ENCODE peak calls at places on chromosomes 11 and 22, in ten cellular contexts. One of them, this sample, is unnamed.

GRCh38 chr11:133787379-133788103 is 57.8 kb downstream of the SPATA19 start:
- DNase-seq in amniotic epithelial cell: no peak
- DNase-seq in anterior cingulate cortex: no peak
- DNase-seq in T47D: peak; percentile 71
- DNase-seq in G401: no peak
- DNase-seq in aorta: no peak
- DNase-seq in H54: no peak
- DNase-seq in caudate nucleus: no peak
- DNase-seq in RPMI8226: no peak
- DNase-seq in activated effector memory CD4-positive, alpha-beta T cell treated with anti-CD3 and anti-CD28 coated beads, Interleukin-2, amount 50 U/mL, for 16 hours: no peak
- DNase-seq in this sample: no peak

GRCh38 chr22:19783531-19784395 is 23.2 kb downstream of the TBX1 start:
- DNase-seq in H54: no peak
- DNase-seq in aorta: no peak
- DNase-seq in G401: no peak
- DNase-seq in caudate nucleus: no peak
- DNase-seq in RPMI8226: no peak
- DNase-seq in activated effector memory CD4-positive, alpha-beta T cell treated with anti-CD3 and anti-CD28 coated beads, Interleukin-2, amount 50 U/mL, for 16 hours: no peak
- DNase-seq in amniotic epithelial cell: no peak
- DNase-seq in anterior cingulate cortex: no peak
- DNase-seq in T47D: no peak
- DNase-seq in this sample: no peak

GRCh38 chr11:11261629-11262028 is 91.4 kb downstream of the CSNK2A3 start:
- DNase-seq in T47D: no peak
- DNase-seq in RPMI8226: no peak
- DNase-seq in G401: no peak
- DNase-seq in anterior cingulate cortex: no peak
- DNase-seq in H54: no peak
- DNase-seq in caudate nucleus: no peak
- DNase-seq in amniotic epithelial cell: no peak
- DNase-seq in activated effector memory CD4-positive, alpha-beta T cell treated with anti-CD3 and anti-CD28 coated beads, Interleukin-2, amount 50 U/mL, for 16 hours: no peak
- DNase-seq in aorta: no peak
- DNase-seq in this sample: no peak

GRCh38 chr11:16860632-16861031 is 122.2 kb downstream of the C11orf58 start:
- DNase-seq in aorta: no peak
- DNase-seq in RPMI8226: peak; percentile 11
- DNase-seq in G401: peak; percentile 14
- DNase-seq in T47D: no peak
- DNase-seq in amniotic epithelial cell: peak; percentile 59
- DNase-seq in H54: no peak
- DNase-seq in caudate nucleus: no peak
- DNase-seq in activated effector memory CD4-positive, alpha-beta T cell treated with anti-CD3 and anti-CD28 coated beads, Interleukin-2, amount 50 U/mL, for 16 hours: no peak
- DNase-seq in anterior cingulate cortex: no peak
- DNase-seq in this sample: no peak

GRCh38 chr22:17583151-17583550 is 19.9 kb downstream of the SLC25A18 start:
- DNase-seq in G401: no peak
- DNase-seq in amniotic epithelial cell: no peak
- DNase-seq in T47D: no peak
- DNase-seq in activated effector memory CD4-positive, alpha-beta T cell treated with anti-CD3 and anti-CD28 coated beads, Interleukin-2, amount 50 U/mL, for 16 hours: no peak
- DNase-seq in aorta: peak; percentile 28
- DNase-seq in anterior cingulate cortex: no peak
- DNase-seq in H54: no peak
- DNase-seq in RPMI8226: no peak
- DNase-seq in caudate nucleus: no peak
- DNase-seq in this sample: peak; percentile 35

GRCh38 chr11:74641289-74641688 is 48.9 kb downstream of the POLD3 start:
- DNase-seq in H54: no peak
- DNase-seq in RPMI8226: no peak
- DNase-seq in amniotic epithelial cell: no peak
- DNase-seq in G401: no peak
- DNase-seq in activated effector memory CD4-positive, alpha-beta T cell treated with anti-CD3 and anti-CD28 coated beads, Interleukin-2, amount 50 U/mL, for 16 hours: no peak
- DNase-seq in T47D: no peak
- DNase-seq in aorta: no peak
- DNase-seq in caudate nucleus: no peak
- DNase-seq in anterior cingulate cortex: no peak
- DNase-seq in this sample: no peak

GRCh38 chr11:66347425-66348276 is at the start of gene B4GAT1:
- DNase-seq in RPMI8226: peak; percentile 95
- DNase-seq in anterior cingulate cortex: peak; percentile 85
- DNase-seq in H54: no peak
- DNase-seq in amniotic epithelial cell: peak; percentile 86
- DNase-seq in activated effector memory CD4-positive, alpha-beta T cell treated with anti-CD3 and anti-CD28 coated beads, Interleukin-2, amount 50 U/mL, for 16 hours: peak; percentile 91
- DNase-seq in G401: peak; percentile 95
- DNase-seq in caudate nucleus: peak; percentile 77
- DNase-seq in T47D: no peak
- DNase-seq in aorta: peak; percentile 93
- DNase-seq in this sample: peak; percentile 85

GRCh38 chr11:16920559-16920958 is 93.7 kb downstream of the PLEKHA7 start:
- DNase-seq in activated effector memory CD4-positive, alpha-beta T cell treated with anti-CD3 and anti-CD28 coated beads, Interleukin-2, amount 50 U/mL, for 16 hours: no peak
- DNase-seq in T47D: no peak
- DNase-seq in G401: no peak
- DNase-seq in H54: no peak
- DNase-seq in RPMI8226: no peak
- DNase-seq in anterior cingulate cortex: no peak
- DNase-seq in amniotic epithelial cell: no peak
- DNase-seq in caudate nucleus: no peak
- DNase-seq in aorta: no peak
- DNase-seq in this sample: no peak

GRCh38 chr11:68382358-68382998 is 70.1 kb downstream of the LRP5 start:
- DNase-seq in RPMI8226: no peak
- DNase-seq in G401: no peak
- DNase-seq in aorta: no peak
- DNase-seq in anterior cingulate cortex: no peak
- DNase-seq in activated effector memory CD4-positive, alpha-beta T cell treated with anti-CD3 and anti-CD28 coated beads, Interleukin-2, amount 50 U/mL, for 16 hours: no peak
- DNase-seq in amniotic epithelial cell: no peak
- DNase-seq in H54: no peak
- DNase-seq in T47D: no peak
- DNase-seq in caudate nucleus: no peak
- DNase-seq in this sample: no peak

GRCh38 chr11:108338750-108339149 is 115.9 kb downstream of the ATM start:
- DNase-seq in caudate nucleus: no peak
- DNase-seq in amniotic epithelial cell: no peak
- DNase-seq in anterior cingulate cortex: no peak
- DNase-seq in RPMI8226: no peak
- DNase-seq in activated effector memory CD4-positive, alpha-beta T cell treated with anti-CD3 and anti-CD28 coated beads, Interleukin-2, amount 50 U/mL, for 16 hours: no peak
- DNase-seq in G401: no peak
- DNase-seq in H54: no peak
- DNase-seq in T47D: no peak
- DNase-seq in aorta: no peak
- DNase-seq in this sample: no peak

GRCh38 chr11:42234381-42235035 is 775.1 kb upstream of the LRRC4C start:
- DNase-seq in RPMI8226: no peak
- DNase-seq in activated effector memory CD4-positive, alpha-beta T cell treated with anti-CD3 and anti-CD28 coated beads, Interleukin-2, amount 50 U/mL, for 16 hours: no peak
- DNase-seq in aorta: no peak
- DNase-seq in G401: no peak
- DNase-seq in H54: no peak
- DNase-seq in caudate nucleus: no peak
- DNase-seq in T47D: no peak
- DNase-seq in anterior cingulate cortex: no peak
- DNase-seq in amniotic epithelial cell: no peak
- DNase-seq in this sample: no peak

GRCh38 chr11:124315052-124315451 is 1.3 kb upstream of the OR8D1 start:
- DNase-seq in amniotic epithelial cell: no peak
- DNase-seq in H54: no peak
- DNase-seq in aorta: no peak
- DNase-seq in activated effector memory CD4-positive, alpha-beta T cell treated with anti-CD3 and anti-CD28 coated beads, Interleukin-2, amount 50 U/mL, for 16 hours: no peak
- DNase-seq in RPMI8226: no peak
- DNase-seq in caudate nucleus: no peak
- DNase-seq in G401: no peak
- DNase-seq in anterior cingulate cortex: no peak
- DNase-seq in T47D: no peak
- DNase-seq in this sample: no peak

GRCh38 chr11:48103621-48104561 is 112.7 kb upstream of the OR4B1 start:
- DNase-seq in aorta: no peak
- DNase-seq in H54: no peak
- DNase-seq in G401: peak; percentile 77
- DNase-seq in amniotic epithelial cell: no peak
- DNase-seq in anterior cingulate cortex: peak; percentile 42
- DNase-seq in caudate nucleus: peak; percentile 56
- DNase-seq in RPMI8226: no peak
- DNase-seq in T47D: no peak
- DNase-seq in activated effector memory CD4-positive, alpha-beta T cell treated with anti-CD3 and anti-CD28 coated beads, Interleukin-2, amount 50 U/mL, for 16 hours: no peak
- DNase-seq in this sample: no peak

GRCh38 chr22:41178425-41178975 is 26.6 kb upstream of the L3MBTL2 start:
- DNase-seq in aorta: no peak
- DNase-seq in caudate nucleus: peak; percentile 40
- DNase-seq in H54: no peak
- DNase-seq in RPMI8226: no peak
- DNase-seq in activated effector memory CD4-positive, alpha-beta T cell treated with anti-CD3 and anti-CD28 coated beads, Interleukin-2, amount 50 U/mL, for 16 hours: no peak
- DNase-seq in G401: peak; percentile 84
- DNase-seq in T47D: no peak
- DNase-seq in amniotic epithelial cell: no peak
- DNase-seq in anterior cingulate cortex: peak; percentile 29
- DNase-seq in this sample: peak; percentile 72

GRCh38 chr11:21520244-21520643 is 672.6 kb upstream of the ANO5 start:
- DNase-seq in G401: no peak
- DNase-seq in anterior cingulate cortex: no peak
- DNase-seq in RPMI8226: no peak
- DNase-seq in aorta: no peak
- DNase-seq in activated effector memory CD4-positive, alpha-beta T cell treated with anti-CD3 and anti-CD28 coated beads, Interleukin-2, amount 50 U/mL, for 16 hours: no peak
- DNase-seq in H54: no peak
- DNase-seq in amniotic epithelial cell: no peak
- DNase-seq in T47D: no peak
- DNase-seq in caudate nucleus: no peak
- DNase-seq in this sample: no peak

GRCh38 chr22:40107756-40108437 is 69.8 kb upstream of the TNRC6B start:
- DNase-seq in H54: peak; percentile 53
- DNase-seq in G401: peak; percentile 24
- DNase-seq in activated effector memory CD4-positive, alpha-beta T cell treated with anti-CD3 and anti-CD28 coated beads, Interleukin-2, amount 50 U/mL, for 16 hours: peak; percentile 71
- DNase-seq in anterior cingulate cortex: peak; percentile 13
- DNase-seq in caudate nucleus: no peak
- DNase-seq in RPMI8226: peak; percentile 20
- DNase-seq in amniotic epithelial cell: peak; percentile 23
- DNase-seq in T47D: peak; percentile 16
- DNase-seq in aorta: no peak
- DNase-seq in this sample: no peak

GRCh38 chr22:42651134-42651533 is 1.9 kb upstream of the CYB5R3 start:
- DNase-seq in T47D: no peak
- DNase-seq in G401: no peak
- DNase-seq in RPMI8226: no peak
- DNase-seq in activated effector memory CD4-positive, alpha-beta T cell treated with anti-CD3 and anti-CD28 coated beads, Interleukin-2, amount 50 U/mL, for 16 hours: no peak
- DNase-seq in caudate nucleus: no peak
- DNase-seq in amniotic epithelial cell: peak; percentile 48
- DNase-seq in aorta: no peak
- DNase-seq in H54: peak; percentile 75
- DNase-seq in anterior cingulate cortex: no peak
- DNase-seq in this sample: no peak

GRCh38 chr11:27552356-27552755 is 45.8 kb upstream of the LIN7C start:
- DNase-seq in H54: no peak
- DNase-seq in amniotic epithelial cell: no peak
- DNase-seq in caudate nucleus: no peak
- DNase-seq in anterior cingulate cortex: no peak
- DNase-seq in aorta: no peak
- DNase-seq in T47D: no peak
- DNase-seq in G401: no peak
- DNase-seq in activated effector memory CD4-positive, alpha-beta T cell treated with anti-CD3 and anti-CD28 coated beads, Interleukin-2, amount 50 U/mL, for 16 hours: no peak
- DNase-seq in RPMI8226: no peak
- DNase-seq in this sample: no peak

GRCh38 chr22:17121235-17122195 is at the start of gene TMEM121B:
- DNase-seq in H54: peak; percentile 24
- DNase-seq in caudate nucleus: peak; percentile 55
- DNase-seq in RPMI8226: no peak
- DNase-seq in activated effector memory CD4-positive, alpha-beta T cell treated with anti-CD3 and anti-CD28 coated beads, Interleukin-2, amount 50 U/mL, for 16 hours: no peak
- DNase-seq in G401: peak; percentile 89
- DNase-seq in amniotic epithelial cell: peak; percentile 37
- DNase-seq in aorta: peak; percentile 89
- DNase-seq in anterior cingulate cortex: peak; percentile 79
- DNase-seq in T47D: no peak
- DNase-seq in this sample: peak; percentile 89

GRCh38 chr11:123690490-123690889 is 36.1 kb upstream of the SCN3B start:
- DNase-seq in H54: peak; percentile 23
- DNase-seq in anterior cingulate cortex: no peak
- DNase-seq in aorta: no peak
- DNase-seq in G401: no peak
- DNase-seq in caudate nucleus: no peak
- DNase-seq in T47D: no peak
- DNase-seq in amniotic epithelial cell: peak; percentile 47
- DNase-seq in RPMI8226: no peak
- DNase-seq in activated effector memory CD4-positive, alpha-beta T cell treated with anti-CD3 and anti-CD28 coated beads, Interleukin-2, amount 50 U/mL, for 16 hours: no peak
- DNase-seq in this sample: no peak

This sample was measured in dorsolateral prefrontal cortex.